ENCODE peak calls at places on chromosomes 2 and 18, in eight cellular contexts. T is NCI-H1930; P is hippocampal formation; C is IMR-90; X is uterus; L is HuH-7.5; H is fibroblast of gingiva; Y is activated CD8-positive, alpha-beta memory T cell treated with anti-CD3 and anti-CD28 coated beads for 4 hours. J is an unnamed sample.

GRCh38 chr2:201707142-201707541 is 8.7 kb upstream of the MPP4 start:
- DNase-seq in P (no peak), Y (no peak), H (no peak), L (no peak), C (no peak), T (no peak), X (no peak), J (no peak)

GRCh38 chr18:10771053-10771709 is 245.4 kb downstream of the NAPG start:
- DNase-seq in H (no peak), L (no peak), Y (no peak), C (peak), X (no peak), P (no peak), T (no peak), J (no peak)

GRCh38 chr2:223101340-223102039 is 49.5 kb downstream of the KCNE4 start:
- DNase-seq in C (peak), H (no peak), T (no peak), P (no peak), X (no peak), L (no peak), Y (no peak), J (no peak)

GRCh38 chr2:97759727-97760407 is 46.5 kb downstream of the ZAP70 start:
- DNase-seq in H (no peak), P (no peak), L (no peak), T (no peak), C (no peak), X (no peak), Y (no peak), J (no peak)

GRCh38 chr2:182870227-182870626 is 3.8 kb upstream of the FRZB start:
- DNase-seq in H (no peak), P (no peak), T (peak), L (no peak), Y (no peak), C (no peak), X (no peak), J (no peak)

GRCh38 chr2:204205548-204205947 is 269.0 kb downstream of the ICOS start:
- DNase-seq in C (no peak), Y (no peak), P (no peak), H (no peak), L (no peak), X (no peak), T (no peak), J (no peak)

GRCh38 chr2:48395658-48396057 is 134.3 kb upstream of the STON1 start:
- DNase-seq in H (no peak), C (no peak), Y (no peak), X (no peak), P (no peak), L (no peak), T (no peak), J (no peak)

GRCh38 chr2:100321881-100322820 is at the start of gene LONRF2:
- DNase-seq in C (no peak), Y (no peak), X (peak), L (peak), T (peak), P (no peak), H (no peak), J (peak)

GRCh38 chr2:30656079-30656478 is 151.2 kb downstream of the CAPN13 start:
- DNase-seq in T (no peak), H (no peak), X (no peak), L (no peak), C (peak), P (no peak), Y (no peak), J (no peak)

GRCh38 chr2:55809875-55810620 is 113.5 kb downstream of the EFEMP1 start:
- DNase-seq in H (peak), X (peak), C (peak), Y (no peak), L (no peak), P (no peak), T (no peak), J (no peak)

GRCh38 chr2:161954103-161954502 is 119.9 kb downstream of the DPP4 start:
- DNase-seq in L (no peak), C (no peak), H (no peak), Y (no peak), T (no peak), X (no peak), P (no peak), J (no peak)

GRCh38 chr2:133568598-133568997 is 335 bp upstream of the NCKAP5 start:
- DNase-seq in H (no peak), T (no peak), C (no peak), P (no peak), Y (no peak), L (no peak), X (no peak), J (no peak)

GRCh38 chr18:25650201-25650941 is 298.4 kb upstream of the ZNF521 start:
- DNase-seq in P (no peak), X (no peak), Y (no peak), H (peak), C (peak), L (no peak), T (no peak), J (no peak)

GRCh38 chr2:5839563-5839962 is 147.4 kb downstream of the SOX11 start:
- DNase-seq in P (no peak), X (no peak), L (no peak), H (no peak), T (no peak), Y (no peak), C (no peak), J (no peak)

J was measured in hypothalamus.